ENCODE peak calls at places on chromosomes 2 and 18, in six cellular contexts. T, L, D, C, Z and V are unnamed samples.

GRCh38 chr2:166518634-166519390 is 24.8 kb upstream of the SCN7A start:
- DNase-seq in T (no peak), Z (no peak), C (no peak), L (no peak), D (no peak), V (no peak)

GRCh38 chr2:100988630-100989417 is 13.3 kb upstream of the RPL31 start:
- DNase-seq in T (no peak), C (no peak), Z (peak; percentile 66), D (no peak), L (no peak), V (no peak)

GRCh38 chr2:57906152-57906732 is 140.4 kb upstream of the VRK2 start:
- DNase-seq in D (peak; percentile 71), L (peak; percentile 62), T (peak; percentile 48), C (peak; percentile 50), Z (no peak), V (peak; percentile 82)

GRCh38 chr2:237575869-237576862 is 9.8 kb downstream of the PRLH start:
- DNase-seq in T (no peak), C (no peak), D (no peak), L (no peak), Z (no peak), V (no peak)

GRCh38 chr2:236763821-236764220 is 194.2 kb downstream of the ACKR3 start:
- DNase-seq in D (no peak), Z (no peak), L (no peak), C (no peak), T (no peak), V (no peak)

GRCh38 chr2:222797308-222797707 is 63.5 kb upstream of the ACSL3 start:
- DNase-seq in D (peak; percentile 53), Z (peak; percentile 23), C (peak; percentile 38), L (peak; percentile 44), T (no peak), V (peak; percentile 40)

GRCh38 chr2:187527262-187527661 is 27.0 kb downstream of the TFPI start:
- DNase-seq in Z (peak; percentile 34), T (no peak), C (no peak), D (peak; percentile 65), L (no peak), V (peak; percentile 83)

GRCh38 chr2:177172034-177172880 is 40.3 kb upstream of the HNRNPA3 start:
- DNase-seq in C (no peak), Z (peak; percentile 58), D (peak; percentile 75), T (no peak), L (peak; percentile 64), V (peak; percentile 94)

GRCh38 chr18:78784861-78785260 is 194.8 kb upstream of the SALL3 start:
- DNase-seq in D (no peak), C (no peak), L (no peak), Z (no peak), T (no peak), V (no peak)

GRCh38 chr2:129929321-129930290 is 49.9 kb upstream of the RAB6C start:
- DNase-seq in Z (peak; percentile 93), L (no peak), D (peak; percentile 18), T (no peak), C (no peak), V (no peak)

GRCh38 chr2:176083796-176084261 is at the start of gene EVX2:
- DNase-seq in Z (no peak), D (no peak), C (no peak), L (no peak), T (no peak), V (no peak)